ENCODE peak calls at places on chromosome 12, in five cellular contexts. M, A, U, K and B are unnamed samples.

GRCh38 chr12:118429703-118430383 is 53.5 kb downstream of the SUDS3 start:
- DNase-seq in U (no peak), A (no peak), K (no peak), M (no peak), B (no peak)

GRCh38 chr12:71558445-71558844 is 105.2 kb downstream of the ZFC3H1 start:
- DNase-seq in K (no peak), U (no peak), M (no peak), A (no peak), B (peak; percentile 86)

GRCh38 chr12:20463920-20464524 is 95.7 kb downstream of the PDE3A start:
- DNase-seq in A (no peak), K (no peak), M (no peak), U (no peak), B (no peak)

GRCh38 chr12:52366738-52367485 is at the start of gene KRT85:
- DNase-seq in K (no peak), M (no peak), U (no peak), A (no peak), B (no peak)

GRCh38 chr12:119372540-119372939 is 38.0 kb downstream of the CCDC60 start:
- DNase-seq in M (no peak), K (no peak), U (no peak), A (no peak), B (no peak)

GRCh38 chr12:112380663-112381420 is 1.4 kb downstream of the HECTD4 start:
- DNase-seq in M (no peak), K (no peak), U (peak; percentile 17), A (peak; percentile 6), B (peak; percentile 61)

GRCh38 chr12:67637718-67638117 is 10.8 kb upstream of the DYRK2 start:
- DNase-seq in K (no peak), A (no peak), U (no peak), M (no peak), B (no peak)

GRCh38 chr12:122310636-122311035 is 44.3 kb upstream of the VPS33A start:
- DNase-seq in M (no peak), A (no peak), K (no peak), U (no peak), B (no peak)

GRCh38 chr12:12230275-12230674 is 36.6 kb downstream of the LRP6 start:
- DNase-seq in M (no peak), A (no peak), K (no peak), U (no peak), B (no peak)

GRCh38 chr12:570237-570925 is 92.9 kb downstream of the NINJ2 start:
- DNase-seq in U (no peak), K (no peak), M (no peak), A (no peak), B (no peak)

GRCh38 chr12:7934560-7935463 is 1.2 kb downstream of the SLC2A3 start:
- DNase-seq in K (no peak), A (peak; percentile 14), U (no peak), M (no peak), B (no peak)

GRCh38 chr12:29164477-29165163 is 15.5 kb downstream of the FAR2 start:
- DNase-seq in U (no peak), K (no peak), M (no peak), A (no peak), B (no peak)

GRCh38 chr12:57806677-57807076 is 11.9 kb downstream of the AVIL start:
- DNase-seq in M (no peak), U (no peak), K (no peak), A (no peak), B (no peak)

GRCh38 chr12:12180575-12180974 is 86.3 kb downstream of the LRP6 start:
- DNase-seq in U (no peak), A (no peak), M (no peak), K (no peak), B (no peak)

GRCh38 chr12:27822076-27822712 is 42.2 kb upstream of the MANSC4 start:
- DNase-seq in K (peak; percentile 21), U (no peak), M (peak; percentile 71), A (peak; percentile 58), B (no peak)

GRCh38 chr12:120261951-120262851 is 3.3 kb downstream of the PXN start:
- DNase-seq in U (no peak), A (no peak), M (no peak), K (no peak), B (no peak)

GRCh38 chr12:99257672-99258071 is 389.9 kb upstream of the GARIN6 start:
- DNase-seq in M (no peak), U (no peak), A (no peak), K (no peak), B (no peak)

GRCh38 chr12:6582196-6582595 is 14.1 kb upstream of the NOP2 start:
- DNase-seq in A (no peak), K (no peak), M (no peak), U (no peak), B (no peak)

GRCh38 chr12:93273834-93274705 is 103.7 kb upstream of the NUDT4 start:
- DNase-seq in M (no peak), K (no peak), U (no peak), A (no peak), B (no peak)